ENCODE peak calls at places on chromosomes 12 and 14, in seven cellular contexts. One of them, this sample, is unnamed.

GRCh38 chr12:106871477-106871876 is 84.2 kb upstream of the TMEM263 start:
- DNase-seq in heart left ventricle: no peak
- DNase-seq in HFF-Myc: no peak
- DNase-seq in GM23248: peak
- DNase-seq in fibroblast of mammary gland: peak
- DNase-seq in CD8-positive, alpha-beta memory T cell: no peak
- DNase-seq in uterus: no peak
- DNase-seq in this sample: no peak

GRCh38 chr14:63501429-63501828 is 41.7 kb downstream of the PPP2R5E start:
- DNase-seq in heart left ventricle: no peak
- DNase-seq in HFF-Myc: no peak
- DNase-seq in GM23248: no peak
- DNase-seq in fibroblast of mammary gland: no peak
- DNase-seq in CD8-positive, alpha-beta memory T cell: no peak
- DNase-seq in uterus: no peak
- DNase-seq in this sample: no peak

GRCh38 chr12:106245767-106246166 is 2.1 kb downstream of the CKAP4 start:
- DNase-seq in heart left ventricle: peak
- DNase-seq in HFF-Myc: no peak
- DNase-seq in GM23248: peak
- DNase-seq in fibroblast of mammary gland: peak
- DNase-seq in CD8-positive, alpha-beta memory T cell: no peak
- DNase-seq in uterus: peak
- DNase-seq in this sample: peak

GRCh38 chr12:92068441-92068840 is 77.2 kb downstream of the BTG1 start:
- DNase-seq in heart left ventricle: no peak
- DNase-seq in HFF-Myc: no peak
- DNase-seq in GM23248: no peak
- DNase-seq in fibroblast of mammary gland: no peak
- DNase-seq in CD8-positive, alpha-beta memory T cell: no peak
- DNase-seq in uterus: no peak
- DNase-seq in this sample: no peak

GRCh38 chr14:33811731-33812130 is 139.1 kb downstream of the EGLN3 start:
- DNase-seq in heart left ventricle: no peak
- DNase-seq in HFF-Myc: no peak
- DNase-seq in GM23248: no peak
- DNase-seq in fibroblast of mammary gland: no peak
- DNase-seq in CD8-positive, alpha-beta memory T cell: no peak
- DNase-seq in uterus: no peak
- DNase-seq in this sample: no peak

GRCh38 chr14:90681889-90682429 is 134.3 kb downstream of the TTC7B start:
- DNase-seq in heart left ventricle: no peak
- DNase-seq in HFF-Myc: no peak
- DNase-seq in GM23248: no peak
- DNase-seq in fibroblast of mammary gland: no peak
- DNase-seq in CD8-positive, alpha-beta memory T cell: no peak
- DNase-seq in uterus: no peak
- DNase-seq in this sample: no peak

GRCh38 chr12:80701388-80701787 is 6.0 kb upstream of the MYF6 start:
- DNase-seq in heart left ventricle: no peak
- DNase-seq in HFF-Myc: no peak
- DNase-seq in GM23248: peak
- DNase-seq in fibroblast of mammary gland: peak
- DNase-seq in CD8-positive, alpha-beta memory T cell: no peak
- DNase-seq in uterus: no peak
- DNase-seq in this sample: peak

GRCh38 chr12:70787612-70788011 is 132.9 kb downstream of the PTPRR start:
- DNase-seq in heart left ventricle: no peak
- DNase-seq in HFF-Myc: no peak
- DNase-seq in GM23248: no peak
- DNase-seq in fibroblast of mammary gland: no peak
- DNase-seq in CD8-positive, alpha-beta memory T cell: no peak
- DNase-seq in uterus: no peak
- DNase-seq in this sample: no peak

GRCh38 chr12:132161046-132161781 is 17.0 kb downstream of the NOC4L start:
- DNase-seq in heart left ventricle: no peak
- DNase-seq in HFF-Myc: no peak
- DNase-seq in GM23248: no peak
- DNase-seq in fibroblast of mammary gland: peak
- DNase-seq in CD8-positive, alpha-beta memory T cell: no peak
- DNase-seq in uterus: no peak
- DNase-seq in this sample: peak

GRCh38 chr12:54413284-54414190 is 5.5 kb downstream of the ITGA5 start:
- DNase-seq in heart left ventricle: peak
- DNase-seq in HFF-Myc: no peak
- DNase-seq in GM23248: peak
- DNase-seq in fibroblast of mammary gland: no peak
- DNase-seq in CD8-positive, alpha-beta memory T cell: peak
- DNase-seq in uterus: no peak
- DNase-seq in this sample: no peak

GRCh38 chr12:116525418-116526001 is 33.7 kb upstream of the MAP1LC3B2 start:
- DNase-seq in heart left ventricle: peak
- DNase-seq in HFF-Myc: no peak
- DNase-seq in GM23248: peak
- DNase-seq in fibroblast of mammary gland: peak
- DNase-seq in CD8-positive, alpha-beta memory T cell: no peak
- DNase-seq in uterus: peak
- DNase-seq in this sample: peak
- H3K4me3 ChIP-seq in heart left ventricle: no peak
- H3K4me3 ChIP-seq in HFF-Myc: peak
- H3K4me3 ChIP-seq in GM23248: peak
- H3K4me3 ChIP-seq in fibroblast of mammary gland: peak
- H3K4me3 ChIP-seq in CD8-positive, alpha-beta memory T cell: no peak
- H3K4me3 ChIP-seq in uterus: peak
- H3K4me3 ChIP-seq in this sample: no peak

GRCh38 chr12:27057543-27057942 is 24.8 kb downstream of the C12orf71 start:
- DNase-seq in heart left ventricle: no peak
- DNase-seq in HFF-Myc: no peak
- DNase-seq in GM23248: no peak
- DNase-seq in fibroblast of mammary gland: no peak
- DNase-seq in CD8-positive, alpha-beta memory T cell: no peak
- DNase-seq in uterus: no peak
- DNase-seq in this sample: no peak
- H3K4me3 ChIP-seq in heart left ventricle: no peak
- H3K4me3 ChIP-seq in HFF-Myc: no peak
- H3K4me3 ChIP-seq in GM23248: no peak
- H3K4me3 ChIP-seq in fibroblast of mammary gland: no peak
- H3K4me3 ChIP-seq in CD8-positive, alpha-beta memory T cell: no peak
- H3K4me3 ChIP-seq in uterus: no peak
- H3K4me3 ChIP-seq in this sample: no peak

DNA sequence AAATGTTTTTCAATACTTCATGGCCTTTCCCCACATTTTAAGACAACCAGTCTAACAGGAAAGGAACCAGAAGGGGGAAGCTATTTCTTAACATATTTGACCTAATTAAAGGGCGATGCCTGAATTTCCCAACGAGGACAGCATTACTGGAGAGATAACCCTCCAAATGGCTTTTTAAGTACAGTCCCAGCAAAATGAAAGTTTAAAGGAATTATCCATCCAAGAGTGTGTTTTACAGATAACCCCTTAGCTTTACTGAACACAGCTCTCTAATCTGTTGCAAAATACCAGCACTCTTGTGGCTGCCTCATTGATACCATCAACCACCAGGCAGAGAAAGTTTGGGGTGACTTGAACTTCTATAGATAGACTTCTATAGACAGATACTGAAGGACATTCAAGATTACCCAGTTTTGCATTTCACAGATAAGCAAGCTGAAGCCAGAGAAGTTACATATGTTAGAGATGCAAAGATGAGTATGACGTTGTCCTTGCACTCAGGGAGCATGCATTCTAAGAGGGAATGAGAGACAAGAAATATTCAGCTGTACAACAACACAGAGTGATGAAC is 41.3 kb upstream of the DUSP6 start:
- DNase-seq in heart left ventricle: no peak
- DNase-seq in HFF-Myc: no peak
- DNase-seq in GM23248: no peak
- DNase-seq in fibroblast of mammary gland: no peak
- DNase-seq in CD8-positive, alpha-beta memory T cell: no peak
- DNase-seq in uterus: no peak
- DNase-seq in this sample: no peak
- H3K4me3 ChIP-seq in heart left ventricle: no peak
- H3K4me3 ChIP-seq in HFF-Myc: no peak
- H3K4me3 ChIP-seq in GM23248: no peak
- H3K4me3 ChIP-seq in fibroblast of mammary gland: no peak
- H3K4me3 ChIP-seq in CD8-positive, alpha-beta memory T cell: no peak
- H3K4me3 ChIP-seq in uterus: no peak
- H3K4me3 ChIP-seq in this sample: no peak

GRCh38 chr14:104460920-104461651 is 118.5 kb upstream of the C14orf180 start:
- DNase-seq in heart left ventricle: no peak
- DNase-seq in HFF-Myc: no peak
- DNase-seq in GM23248: peak
- DNase-seq in fibroblast of mammary gland: no peak
- DNase-seq in CD8-positive, alpha-beta memory T cell: no peak
- DNase-seq in uterus: no peak
- DNase-seq in this sample: no peak

GRCh38 chr14:104464907-104465306 is 114.7 kb upstream of the C14orf180 start:
- DNase-seq in heart left ventricle: no peak
- DNase-seq in HFF-Myc: no peak
- DNase-seq in GM23248: no peak
- DNase-seq in fibroblast of mammary gland: no peak
- DNase-seq in CD8-positive, alpha-beta memory T cell: no peak
- DNase-seq in uterus: no peak
- DNase-seq in this sample: no peak

GRCh38 chr14:104458845-104459244 is 120.7 kb upstream of the C14orf180 start:
- DNase-seq in heart left ventricle: no peak
- DNase-seq in HFF-Myc: no peak
- DNase-seq in GM23248: no peak
- DNase-seq in fibroblast of mammary gland: no peak
- DNase-seq in CD8-positive, alpha-beta memory T cell: no peak
- DNase-seq in uterus: no peak
- DNase-seq in this sample: no peak

GRCh38 chr14:104462651-104463630 is 116.6 kb upstream of the C14orf180 start:
- DNase-seq in heart left ventricle: no peak
- DNase-seq in HFF-Myc: no peak
- DNase-seq in GM23248: peak
- DNase-seq in fibroblast of mammary gland: peak
- DNase-seq in CD8-positive, alpha-beta memory T cell: no peak
- DNase-seq in uterus: no peak
- DNase-seq in this sample: no peak

DNA sequence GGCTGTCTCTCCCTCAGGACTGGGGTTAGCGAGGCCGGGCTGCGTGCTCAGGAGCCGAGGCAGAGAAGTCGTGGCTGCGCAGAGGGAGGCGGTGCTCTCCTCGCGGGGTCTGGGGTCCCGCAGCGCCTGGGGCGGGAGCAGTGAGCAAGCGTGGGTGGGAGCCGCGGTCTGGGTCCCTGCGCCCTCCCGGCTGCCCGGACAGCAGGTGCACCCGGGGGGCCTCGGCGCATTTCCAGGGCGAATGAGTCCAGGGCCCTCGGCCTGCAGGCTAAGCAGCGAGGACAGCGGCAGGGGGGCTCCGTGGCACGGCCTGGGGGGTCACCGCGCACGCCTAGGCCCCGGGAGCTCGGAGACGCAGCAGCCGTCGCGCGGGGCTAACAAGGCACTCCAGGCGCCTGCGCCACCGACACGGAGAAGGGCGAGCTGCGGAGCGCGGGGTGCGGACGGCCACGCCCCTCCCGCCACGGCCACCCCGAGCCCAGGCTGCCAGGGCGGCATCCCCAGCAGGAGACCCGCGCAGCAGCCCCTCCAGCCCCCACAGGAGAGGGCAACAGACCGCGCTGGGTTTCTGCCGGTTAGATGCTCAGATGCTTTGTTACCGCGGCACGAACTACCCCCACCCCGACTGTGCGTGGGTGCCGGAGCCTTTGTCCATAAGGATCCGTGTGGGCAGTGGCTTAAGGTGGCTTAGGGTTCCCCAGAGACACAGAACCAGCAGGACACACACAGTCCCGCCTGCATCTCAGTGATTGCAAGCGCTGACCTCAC is 117.7 kb upstream of the C14orf180 start:
- DNase-seq in heart left ventricle: no peak
- DNase-seq in HFF-Myc: no peak
- DNase-seq in GM23248: no peak
- DNase-seq in fibroblast of mammary gland: no peak
- DNase-seq in CD8-positive, alpha-beta memory T cell: no peak
- DNase-seq in uterus: no peak
- DNase-seq in this sample: no peak
- H3K4me3 ChIP-seq in heart left ventricle: peak
- H3K4me3 ChIP-seq in HFF-Myc: no peak
- H3K4me3 ChIP-seq in GM23248: no peak
- H3K4me3 ChIP-seq in fibroblast of mammary gland: no peak
- H3K4me3 ChIP-seq in CD8-positive, alpha-beta memory T cell: no peak
- H3K4me3 ChIP-seq in uterus: peak
- H3K4me3 ChIP-seq in this sample: no peak

GRCh38 chr14:104692939-104693315 is 3.5 kb downstream of the INF2 start:
- DNase-seq in heart left ventricle: no peak
- DNase-seq in HFF-Myc: no peak
- DNase-seq in GM23248: no peak
- DNase-seq in fibroblast of mammary gland: no peak
- DNase-seq in CD8-positive, alpha-beta memory T cell: no peak
- DNase-seq in uterus: no peak
- DNase-seq in this sample: no peak
- H3K4me3 ChIP-seq in heart left ventricle: no peak
- H3K4me3 ChIP-seq in HFF-Myc: no peak
- H3K4me3 ChIP-seq in GM23248: no peak
- H3K4me3 ChIP-seq in fibroblast of mammary gland: no peak
- H3K4me3 ChIP-seq in CD8-positive, alpha-beta memory T cell: no peak
- H3K4me3 ChIP-seq in uterus: no peak
- H3K4me3 ChIP-seq in this sample: no peak

GRCh38 chr12:124233846-124234620 is 60.9 kb upstream of the RFLNA start:
- DNase-seq in heart left ventricle: no peak
- DNase-seq in HFF-Myc: no peak
- DNase-seq in GM23248: peak
- DNase-seq in fibroblast of mammary gland: no peak
- DNase-seq in CD8-positive, alpha-beta memory T cell: no peak
- DNase-seq in uterus: no peak
- DNase-seq in this sample: peak
- H3K4me3 ChIP-seq in heart left ventricle: no peak
- H3K4me3 ChIP-seq in HFF-Myc: no peak
- H3K4me3 ChIP-seq in GM23248: no peak
- H3K4me3 ChIP-seq in fibroblast of mammary gland: no peak
- H3K4me3 ChIP-seq in CD8-positive, alpha-beta memory T cell: no peak
- H3K4me3 ChIP-seq in uterus: no peak
- H3K4me3 ChIP-seq in this sample: no peak

GRCh38 chr14:52792097-52792415 is 649 bp upstream of the GNPNAT1 start:
- DNase-seq in heart left ventricle: no peak
- DNase-seq in HFF-Myc: no peak
- DNase-seq in GM23248: no peak
- DNase-seq in fibroblast of mammary gland: no peak
- DNase-seq in CD8-positive, alpha-beta memory T cell: no peak
- DNase-seq in uterus: no peak
- DNase-seq in this sample: no peak
- H3K4me3 ChIP-seq in heart left ventricle: peak
- H3K4me3 ChIP-seq in HFF-Myc: peak
- H3K4me3 ChIP-seq in GM23248: peak
- H3K4me3 ChIP-seq in fibroblast of mammary gland: peak
- H3K4me3 ChIP-seq in CD8-positive, alpha-beta memory T cell: peak
- H3K4me3 ChIP-seq in uterus: peak
- H3K4me3 ChIP-seq in this sample: peak

GRCh38 chr12:120689397-120690082 is 2.6 kb downstream of the MLEC start:
- DNase-seq in heart left ventricle: no peak
- DNase-seq in HFF-Myc: no peak
- DNase-seq in GM23248: no peak
- DNase-seq in fibroblast of mammary gland: no peak
- DNase-seq in CD8-positive, alpha-beta memory T cell: no peak
- DNase-seq in uterus: no peak
- DNase-seq in this sample: no peak
- H3K4me3 ChIP-seq in heart left ventricle: peak
- H3K4me3 ChIP-seq in HFF-Myc: peak
- H3K4me3 ChIP-seq in GM23248: peak
- H3K4me3 ChIP-seq in fibroblast of mammary gland: no peak
- H3K4me3 ChIP-seq in CD8-positive, alpha-beta memory T cell: peak
- H3K4me3 ChIP-seq in uterus: no peak
- H3K4me3 ChIP-seq in this sample: peak